ENCODE peak calls at places on chromosomes 4 and X, in ten cellular contexts. L, T, E, G, Z, R, M, Q, S and W are unnamed samples.

GRCh38 chrX:15158736-15159406 is 111.0 kb downstream of the ASB9 start:
- ATAC-seq in L (peak), T (no peak), E (no peak), G (no peak), Z (peak), R (no peak), M (peak), Q (peak), S (peak), W (no peak)

GRCh38 chr4:153713840-153714239 is 29.8 kb downstream of the TLR2 start:
- ATAC-seq in L (no peak), T (no peak), E (no peak), G (no peak), Z (no peak), R (no peak), M (no peak), Q (no peak), S (no peak), W (peak)

GRCh38 chr4:10873809-10874208 is 189.2 kb upstream of the CLNK start:
- ATAC-seq in L (no peak), T (no peak), E (no peak), G (no peak), Z (no peak), R (no peak), M (no peak), Q (no peak), S (no peak), W (no peak)

GRCh38 chrX:152177052-152177451 is 38.7 kb upstream of the MAGEA10 start:
- ATAC-seq in L (no peak), T (no peak), E (no peak), G (no peak), Z (no peak), R (no peak), M (no peak), Q (no peak), S (no peak), W (no peak)

GRCh38 chr4:48490680-48491513 is 845 bp downstream of the ZAR1 start:
- ATAC-seq in L (peak), T (peak), E (peak), G (peak), Z (peak), R (no peak), M (peak), Q (peak), S (peak), W (peak)

GRCh38 chrX:72052415-72053090 is 79.2 kb downstream of the RTL5 start:
- ATAC-seq in L (no peak), T (no peak), E (no peak), G (no peak), Z (no peak), R (no peak), M (no peak), Q (no peak), S (no peak), W (no peak)

GRCh38 chr4:55851885-55852284 is 1.6 kb upstream of the EXOC1 start:
- ATAC-seq in L (no peak), T (peak), E (no peak), G (no peak), Z (peak), R (no peak), M (no peak), Q (no peak), S (no peak), W (peak)

GRCh38 chrX:151153086-151153485 is 23.3 kb upstream of the GPR50 start:
- ATAC-seq in L (no peak), T (no peak), E (no peak), G (no peak), Z (no peak), R (no peak), M (no peak), Q (no peak), S (no peak), W (peak)

GRCh38 chrX:139770366-139770765 is 62.4 kb upstream of the MCF2 start:
- ATAC-seq in L (no peak), T (no peak), E (no peak), G (no peak), Z (no peak), R (no peak), M (no peak), Q (no peak), S (no peak), W (no peak)

GRCh38 chr4:176818531-176818930 is 25.8 kb upstream of the VEGFC start:
- ATAC-seq in L (no peak), T (no peak), E (no peak), G (no peak), Z (no peak), R (no peak), M (no peak), Q (no peak), S (no peak), W (no peak)